ENCODE peak calls at places on chromosomes 2 and 18, in four cellular contexts. E is iPS DF 6.9, L is fibroblast of lung, D is T-helper 17 cell. S is an unnamed sample. For H3K9me3, the result is how much of the 10 kb centered on the place peaks cover.

GRCh38 chr2:68391099-68391498 is 26.0 kb downstream of the PLEK start:
- DNase-seq in E (no peak), L (no peak), D (no peak), S (no peak)

GRCh38 chr18:57657566-57657965 is 35.9 kb upstream of the NARS1 start:
- DNase-seq in E (no peak), L (peak), D (no peak), S (no peak)

GRCh38 chr2:178247255-178247654 is 52.9 kb downstream of the OSBPL6 start:
- DNase-seq in E (no peak), L (no peak), D (no peak), S (no peak)

GRCh38 chr2:27051902-27052645 is 606 bp downstream of the AGBL5 start:
- DNase-seq in E (no peak), L (no peak), D (no peak), S (no peak)

GRCh38 chr2:39743170-39743851 is 35.7 kb downstream of the THUMPD2 start:
- DNase-seq in E (no peak), L (peak), D (no peak), S (no peak)

GRCh38 chr2:166610180-166610919 is 116.3 kb upstream of the SCN7A start:
- DNase-seq in E (no peak), L (no peak), D (no peak), S (no peak)

GRCh38 chr2:3805120-3805519 is 101.7 kb downstream of the DCDC2C start:
- DNase-seq in E (peak), L (no peak), D (no peak), S (peak)

GRCh38 chr18:76643199-76643598 is 148.2 kb upstream of the ZNF516 start:
- DNase-seq in E (no peak), L (no peak), D (no peak), S (no peak)

GRCh38 chr2:121483021-121483420 is 47.7 kb upstream of the RNU4ATAC start:
- DNase-seq in E (no peak), L (no peak), D (no peak), S (no peak)

GRCh38 chr2:238239552-238239871 is 326 bp downstream of the HES6 start:
- DNase-seq in E (no peak), L (no peak), D (no peak), S (no peak)

GRCh38 chr2:218407717-218408116 is 8.0 kb downstream of the CTDSP1 start:
- DNase-seq in E (no peak), L (no peak), D (no peak), S (no peak)

GRCh38 chr2:106961328-106961727 is 75.4 kb upstream of the ST6GAL2 start:
- DNase-seq in E (no peak), L (no peak), D (no peak), S (no peak)

GRCh38 chr2:173866858-173867620 is 98.1 kb downstream of the SP3 start:
- DNase-seq in E (no peak), L (no peak), D (no peak), S (no peak)

GRCh38 chr2:241309684-241310117 is 5.8 kb downstream of the HDLBP start:
- DNase-seq in E (no peak), L (peak), D (peak), S (no peak)

GRCh38 chr2:39128919-39129391 is 8.1 kb upstream of the SOS1 start:
- DNase-seq in E (no peak), L (peak), D (peak), S (no peak)

GRCh38 chr2:238741277-238741676 is 106.6 kb upstream of the TWIST2 start:
- DNase-seq in E (no peak), L (no peak), D (no peak), S (no peak)

GRCh38 chr18:13726972-13727331 is 479 bp downstream of the RNMT start:
- DNase-seq in E (no peak), L (no peak), D (no peak), S (no peak)

GRCh38 chr18:57803119-57803969 is at the start of gene ATP8B1:
- DNase-seq in E (peak), L (peak), D (no peak), S (peak)

GRCh38 chr2:232592687-232593407 is 40.6 kb upstream of the EFHD1 start:
- DNase-seq in E (no peak), L (peak), D (no peak), S (no peak)

GRCh38 chr2:28437142-28437835 is 44.6 kb downstream of the FOSL2 start:
- DNase-seq in E (no peak), L (no peak), D (no peak), S (no peak)

GRCh38 chr2:160091381-160091780 is 29.0 kb upstream of the PLA2R1 start:
- DNase-seq in E (no peak), L (peak), D (no peak), S (no peak)
- H3K9me3 ChIP-seq in E (under half), L (under half), D (under half), S (under half)

DNA sequence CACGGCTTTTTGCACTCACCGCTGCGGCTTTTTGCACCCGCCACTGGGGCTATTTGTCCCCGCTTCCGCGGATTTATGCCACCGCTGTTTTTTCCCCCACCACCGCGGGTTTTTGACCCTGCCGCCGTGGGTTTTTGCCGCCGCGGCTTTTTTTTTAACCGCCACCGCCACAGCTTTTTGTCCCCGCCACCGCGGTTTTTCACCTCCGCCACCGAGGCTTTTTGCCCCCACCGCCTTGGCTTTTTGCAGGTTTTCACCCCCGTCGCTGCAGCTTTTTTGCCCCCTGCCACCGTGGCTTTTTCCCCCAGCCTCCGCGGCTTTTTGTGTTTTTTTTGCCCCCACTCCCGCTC is 2796.7 kb upstream of the TEKT4 start:
- DNase-seq in E (no peak), L (no peak), D (no peak), S (no peak)
- H3K9me3 ChIP-seq in E (under half), L (under half), D (under half), S (under half)

GRCh38 chr2:135252805-135253458 is 200.8 kb downstream of the RAB3GAP1 start:
- DNase-seq in E (no peak), L (no peak), D (no peak), S (no peak)
- H3K9me3 ChIP-seq in E (under half), L (under half), D (under half), S (under half)

DNA sequence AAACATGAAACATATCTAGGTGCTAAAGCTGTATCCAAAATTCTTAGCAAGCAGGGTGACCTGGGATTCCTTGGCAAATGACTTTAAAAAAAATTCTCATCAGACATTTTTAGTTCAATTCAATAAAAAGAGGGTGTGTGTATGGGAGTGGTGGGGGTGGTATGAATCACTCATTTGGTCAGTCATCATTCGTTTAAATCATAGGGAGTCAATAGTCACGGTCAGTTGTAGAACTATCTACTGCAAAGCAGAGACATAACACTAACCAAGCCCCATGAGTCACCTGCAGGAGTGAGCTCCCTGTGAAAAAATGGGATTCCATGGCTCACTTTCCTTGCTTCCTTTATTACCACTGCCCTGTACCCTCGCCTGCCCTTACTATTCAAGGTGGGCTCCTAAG is 380.6 kb upstream of the TCF4 start:
- DNase-seq in E (no peak), L (no peak), D (no peak), S (no peak)
- H3K9me3 ChIP-seq in E (under half), L (under half), D (under half), S (under half)

GRCh38 chr2:89781962-89782361 is 1090.5 kb downstream of the RPIA start:
- DNase-seq in E (no peak), L (no peak), D (no peak), S (no peak)

GRCh38 chr2:89780318-89780717 is 1088.8 kb downstream of the RPIA start:
- DNase-seq in E (no peak), L (no peak), D (no peak), S (no peak)

GRCh38 chr2:89784960-89785359 is 1093.5 kb downstream of the RPIA start:
- DNase-seq in E (no peak), L (no peak), D (no peak), S (no peak)
- H3K9me3 ChIP-seq in E (under half), L (under half), D (under half), S (under half)

GRCh38 chr2:25042321-25043240 is 705 bp downstream of the EFR3B start:
- DNase-seq in E (no peak), L (peak), D (no peak), S (peak)

GRCh38 chr2:25044011-25044410 is 2.1 kb downstream of the EFR3B start:
- DNase-seq in E (no peak), L (no peak), D (no peak), S (no peak)

GRCh38 chr2:25041928-25042320 is at the start of gene EFR3B:
- DNase-seq in E (no peak), L (peak), D (peak), S (peak)

GRCh38 chr2:25043241-25043867 is 1.5 kb downstream of the EFR3B start:
- DNase-seq in E (no peak), L (peak), D (no peak), S (peak)

DNA sequence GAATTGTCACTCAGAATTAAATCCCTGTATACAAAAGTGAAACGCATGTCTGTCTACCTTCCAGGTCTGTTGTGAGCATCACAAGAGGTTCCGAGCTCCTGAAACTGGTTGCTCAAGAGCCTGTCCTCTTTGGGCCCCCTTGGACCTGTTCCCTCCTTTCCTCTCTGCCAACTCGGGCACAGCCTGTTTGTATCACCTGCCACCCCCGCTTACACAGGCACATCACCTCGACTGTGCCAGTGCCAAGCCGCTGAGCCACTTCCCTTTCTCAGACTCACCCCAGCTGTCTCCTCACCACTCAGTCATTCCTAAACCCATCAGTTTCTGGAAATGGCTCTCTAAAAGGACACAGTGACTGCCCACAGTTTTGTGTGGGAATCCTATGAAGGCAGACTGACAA is 3.1 kb downstream of the EFR3B start:
- DNase-seq in E (no peak), L (no peak), D (no peak), S (no peak)
- H3K9me3 ChIP-seq in E (under half), L (under half), D (under half), S (under half)

GRCh38 chr18:21303913-21304312 is 61.9 kb downstream of the GREB1L start:
- DNase-seq in E (no peak), L (no peak), D (no peak), S (no peak)

GRCh38 chr18:21307578-21307977 is 65.5 kb downstream of the GREB1L start:
- DNase-seq in E (no peak), L (no peak), D (no peak), S (no peak)

GRCh38 chr18:21309248-21309647 is 67.2 kb downstream of the GREB1L start:
- DNase-seq in E (no peak), L (no peak), D (no peak), S (no peak)

GRCh38 chr18:21305621-21306020 is 63.6 kb downstream of the GREB1L start:
- DNase-seq in E (no peak), L (no peak), D (no peak), S (no peak)

GRCh38 chr18:21306368-21306767 is 64.3 kb downstream of the GREB1L start:
- DNase-seq in E (no peak), L (no peak), D (no peak), S (no peak)
- H3K9me3 ChIP-seq in E (under half), L (under half), D (under half), S (under half)

S was measured in neuronal stem cell.